ENCODE peak calls at places on chromosomes 11 and 22, in ten cellular contexts. R is K562; F is IMR-90; H is cardiac muscle cell; Q is astrocyte of the spinal cord; M is CD4-positive, alpha-beta T cell; B is upper lobe of right lung; P is endothelial cell; I is foreskin keratinocyte; E is fibroblast of mammary gland. J is an unnamed sample.

GRCh38 chr11:99645934-99646333 is 625.2 kb downstream of the CNTN5 start:
- DNase-seq in R (no peak), F (no peak), H (no peak), Q (no peak), M (no peak), B (no peak), P (no peak), I (no peak), E (no peak), J (no peak)

GRCh38 chr11:1233351-1234053 is 10.6 kb downstream of the MUC5B start:
- DNase-seq in R (no peak), F (no peak), H (no peak), Q (no peak), M (no peak), B (peak), P (peak), I (no peak), E (no peak), J (no peak)

GRCh38 chr11:82267186-82267585 is 466.5 kb downstream of the FAM181B start:
- DNase-seq in R (no peak), F (no peak), H (no peak), Q (no peak), M (no peak), B (no peak), P (no peak), I (no peak), E (no peak), J (no peak)

GRCh38 chr11:69093106-69093505 is 44.4 kb downstream of the TPCN2 start:
- DNase-seq in R (no peak), F (no peak), H (no peak), Q (no peak), M (no peak), B (no peak), P (no peak), I (no peak), E (no peak), J (no peak)

GRCh38 chr22:36359172-36359973 is 28.4 kb downstream of the MYH9 start:
- DNase-seq in R (no peak), F (no peak), H (no peak), Q (no peak), M (no peak), B (no peak), P (no peak), I (no peak), E (no peak), J (no peak)

GRCh38 chr11:102220728-102221467 is 96.4 kb upstream of the BIRC3 start:
- DNase-seq in R (no peak), F (peak), H (no peak), Q (peak), M (no peak), B (no peak), P (no peak), I (peak), E (peak), J (no peak)

GRCh38 chr11:76803811-76804600 is 20.9 kb downstream of the TSKU start:
- DNase-seq in R (no peak), F (peak), H (peak), Q (no peak), M (no peak), B (peak), P (no peak), I (no peak), E (peak), J (no peak)

GRCh38 chr11:128694618-128695481 is 978 bp downstream of the FLI1 start:
- DNase-seq in R (no peak), F (no peak), H (no peak), Q (peak), M (no peak), B (peak), P (no peak), I (no peak), E (no peak), J (no peak)

DNA sequence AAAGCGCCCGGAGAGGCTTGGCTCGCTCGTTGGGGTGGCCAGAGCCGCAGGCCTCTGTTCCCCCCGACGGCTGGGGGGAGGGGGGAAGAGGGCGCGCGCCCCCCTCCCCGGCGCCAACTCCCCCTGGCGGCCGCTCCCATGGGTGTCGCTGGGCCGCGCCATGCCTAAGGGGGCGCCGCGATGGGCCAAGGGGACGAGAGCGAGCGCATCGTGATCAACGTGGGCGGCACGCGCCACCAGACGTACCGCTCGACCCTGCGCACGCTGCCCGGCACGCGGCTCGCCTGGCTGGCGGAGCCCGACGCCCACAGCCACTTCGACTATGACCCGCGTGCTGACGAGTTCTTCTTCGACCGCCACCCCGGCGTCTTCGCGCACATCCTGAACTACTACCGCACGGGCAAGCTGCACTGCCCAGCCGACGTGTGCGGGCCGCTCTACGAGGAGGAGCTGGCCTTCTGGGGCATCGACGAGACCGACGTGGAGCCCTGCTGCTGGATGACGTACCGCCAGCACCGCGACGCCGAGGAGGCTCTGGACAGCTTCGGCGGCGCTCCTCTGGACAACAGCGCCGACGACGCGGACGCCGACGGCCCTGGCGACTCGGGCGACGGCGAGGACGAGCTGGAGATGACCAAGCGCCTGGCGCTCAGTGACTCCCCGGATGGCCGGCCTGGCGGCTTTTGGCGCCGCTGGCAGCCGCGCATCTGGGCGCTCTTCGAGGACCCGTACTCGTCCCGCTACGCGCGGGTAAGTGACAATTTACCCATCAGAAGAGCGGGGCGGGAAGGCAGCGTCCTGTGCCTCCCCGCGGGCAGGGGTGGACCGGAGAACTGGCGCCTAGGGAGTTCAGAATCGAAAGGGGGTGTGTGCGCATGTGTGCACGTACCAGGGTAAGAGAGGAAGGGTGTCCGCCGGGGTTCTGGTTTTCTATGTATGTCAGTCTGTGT is 1.5 kb downstream of the KCNC1 start:
- DNase-seq in R (no peak), F (no peak), H (no peak), Q (no peak), M (no peak), B (peak), P (no peak), I (no peak), E (no peak), J (peak)
- TF ChIP-seq CTCF in R (no peak), F (peak), H (peak), Q (peak), M (no peak), B (peak), P (peak), I (peak), E (no peak), J (peak)

DNA sequence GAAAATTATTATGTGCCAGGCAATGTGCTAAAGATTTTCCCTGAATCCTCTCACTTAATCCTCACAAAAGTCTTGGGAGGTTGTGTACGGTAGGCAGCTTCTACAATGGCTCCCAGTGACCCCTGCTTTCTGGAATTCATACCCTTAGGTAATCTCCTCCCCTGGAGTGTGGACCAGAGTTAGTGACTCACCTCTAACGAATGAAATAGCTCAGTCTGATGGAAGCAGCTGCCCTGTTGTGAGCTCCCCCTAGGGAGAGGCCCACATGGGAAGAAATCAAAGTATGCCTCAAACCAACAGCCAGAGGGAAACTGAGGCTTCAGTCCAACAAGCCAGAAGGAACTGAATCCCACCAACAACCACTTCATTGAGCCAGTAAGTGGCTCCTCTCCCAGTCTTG is 99.0 kb upstream of the ISX start:
- DNase-seq in R (no peak), F (no peak), H (no peak), Q (no peak), M (no peak), B (no peak), P (no peak), I (peak), E (no peak), J (no peak)
- TF ChIP-seq CTCF in R (no peak), F (no peak), H (no peak), Q (no peak), M (no peak), B (no peak), P (no peak), I (peak), E (no peak), J (no peak)

GRCh38 chr11:120629407-120629806 is 117.9 kb downstream of the GRIK4 start:
- DNase-seq in R (no peak), F (no peak), H (no peak), Q (no peak), M (no peak), B (no peak), P (no peak), I (no peak), E (no peak), J (no peak)
- TF ChIP-seq CTCF in R (no peak), F (no peak), H (no peak), Q (no peak), M (no peak), B (no peak), P (no peak), I (no peak), E (no peak), J (no peak)

DNA sequence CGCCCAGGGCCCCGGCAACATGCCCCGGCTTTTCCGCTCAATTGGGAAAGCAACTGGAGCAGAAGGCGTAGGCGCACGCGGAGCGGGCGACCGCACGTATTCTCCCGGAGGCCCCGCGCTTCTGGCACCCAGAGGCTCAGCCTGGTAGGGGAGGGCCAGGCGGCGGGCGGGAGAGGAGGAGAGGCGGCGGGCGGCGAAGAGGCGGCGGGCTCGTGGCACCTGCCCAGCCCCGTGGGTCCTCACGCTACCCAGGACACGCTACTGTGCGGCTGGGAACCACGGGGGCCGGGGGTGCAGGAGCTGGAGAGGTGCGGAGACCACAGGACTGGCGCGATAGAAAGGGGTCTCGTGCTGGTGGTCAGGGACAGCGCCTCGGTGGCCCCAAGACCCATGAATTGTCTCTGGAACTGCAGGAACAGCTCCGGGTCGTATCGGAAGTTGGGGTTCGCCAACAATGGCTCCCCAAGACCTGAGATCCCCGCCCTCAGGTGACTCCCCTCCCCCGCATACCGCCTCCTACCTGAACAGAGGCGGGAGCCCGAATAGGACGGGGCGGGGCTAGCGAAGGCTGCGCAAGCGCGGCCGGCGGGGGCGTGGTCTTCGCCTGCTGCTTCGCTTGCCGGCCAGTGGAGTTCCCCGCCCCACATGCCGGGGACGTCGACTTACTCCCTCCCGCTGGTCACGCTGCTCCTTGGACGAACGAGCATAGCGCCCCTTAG is at the start of gene SLC37A4:
- DNase-seq in R (peak), F (peak), H (peak), Q (peak), M (peak), B (peak), P (peak), I (peak), E (peak), J (peak)
- TF ChIP-seq CTCF in R (peak), F (peak), H (peak), Q (no peak), M (no peak), B (no peak), P (peak), I (peak), E (no peak), J (peak)

J was measured in neural crest cell.